ENCODE peak calls at places on chromosome 14, in six cellular contexts. F is H9, G is mesendoderm, P is neuronal stem cell, J is IMR-90, X is H1. Z is an unnamed sample.

GRCh38 chr14:90976076-90976475 is 84.4 kb downstream of the RPS6KA5 start:
- DNase-seq in G (no peak), J (no peak), F (no peak), X (no peak), P (no peak), Z (no peak)

GRCh38 chr14:23441076-23441475 is 5.6 kb upstream of the MYH7 start:
- DNase-seq in X (no peak), P (no peak), F (no peak), G (no peak), J (no peak), Z (no peak)

GRCh38 chr14:75147423-75148071 is 20.7 kb upstream of the NEK9 start:
- DNase-seq in G (peak; percentile 98), F (peak; percentile 75), P (peak; percentile 55), J (peak; percentile 72), X (no peak), Z (peak; percentile 96)

GRCh38 chr14:95895720-95896119 is 19.1 kb downstream of the TUNAR start:
- DNase-seq in G (peak; percentile 83), P (no peak), X (peak; percentile 34), J (no peak), F (peak; percentile 82), Z (no peak)

GRCh38 chr14:33120341-33120740 is 181.7 kb downstream of the NPAS3 start:
- DNase-seq in F (no peak), J (no peak), G (no peak), P (no peak), X (no peak), Z (peak; percentile 92)

GRCh38 chr14:34243401-34243800 is 218.6 kb downstream of the SPTSSA start:
- DNase-seq in F (no peak), P (no peak), X (no peak), G (no peak), J (no peak), Z (no peak)

GRCh38 chr14:49939884-49940510 is 47.1 kb downstream of the ARF6 start:
- DNase-seq in X (no peak), J (no peak), G (no peak), F (no peak), P (no peak), Z (no peak)

GRCh38 chr14:97262336-97262735 is 465.2 kb downstream of the VRK1 start:
- DNase-seq in G (no peak), P (no peak), X (no peak), F (no peak), J (no peak), Z (no peak)

GRCh38 chr14:46048127-46048526 is 603.5 kb downstream of the RPL10L start:
- DNase-seq in F (peak; percentile 76), G (peak; percentile 96), P (peak; percentile 33), X (peak; percentile 56), J (peak; percentile 18), Z (peak; percentile 76)

GRCh38 chr14:39302124-39302810 is 68.6 kb downstream of the MIA2 start:
- DNase-seq in P (no peak), G (no peak), J (no peak), F (no peak), X (no peak), Z (no peak)

GRCh38 chr14:101502761-101503392 is 58.4 kb upstream of the DIO3 start:
- DNase-seq in P (no peak), G (no peak), F (peak; percentile 5), X (no peak), J (no peak), Z (no peak)

GRCh38 chr14:103144085-103144484 is 20.8 kb downstream of the TNFAIP2 start:
- DNase-seq in P (no peak), X (no peak), F (no peak), J (peak; percentile 56), G (no peak), Z (peak; percentile 69)

GRCh38 chr14:81727243-81727642 is 193.6 kb upstream of the SEL1L start:
- DNase-seq in P (no peak), F (no peak), G (no peak), J (no peak), X (no peak), Z (no peak)

GRCh38 chr14:52553002-52553670 is 500 bp downstream of the GPR137C start:
- DNase-seq in P (no peak), X (no peak), F (peak; percentile 56), J (no peak), G (peak; percentile 58), Z (peak; percentile 30)

GRCh38 chr14:56202256-56202655 is 84.0 kb downstream of the PELI2 start:
- DNase-seq in X (no peak), P (no peak), F (no peak), G (peak; percentile 57), J (no peak), Z (no peak)

GRCh38 chr14:59190372-59190771 is 1.9 kb downstream of the DAAM1 start:
- DNase-seq in J (no peak), F (peak; percentile 73), P (peak; percentile 29), X (no peak), G (peak; percentile 80), Z (no peak)

GRCh38 chr14:59189281-59189821 is 884 bp downstream of the DAAM1 start:
- DNase-seq in X (no peak), J (peak; percentile 18), F (peak; percentile 28), P (peak; percentile 17), G (peak; percentile 79), Z (no peak)

GRCh38 chr14:59187802-59188460 is 536 bp upstream of the DAAM1 start:
- DNase-seq in J (no peak), P (no peak), X (no peak), G (peak; percentile 63), F (no peak), Z (no peak)

GRCh38 chr14:59188461-59189280 is at the start of gene DAAM1:
- DNase-seq in G (peak; percentile 100), X (peak; percentile 95), F (peak; percentile 99), J (peak; percentile 98), P (peak; percentile 95), Z (peak; percentile 99)

DNA sequence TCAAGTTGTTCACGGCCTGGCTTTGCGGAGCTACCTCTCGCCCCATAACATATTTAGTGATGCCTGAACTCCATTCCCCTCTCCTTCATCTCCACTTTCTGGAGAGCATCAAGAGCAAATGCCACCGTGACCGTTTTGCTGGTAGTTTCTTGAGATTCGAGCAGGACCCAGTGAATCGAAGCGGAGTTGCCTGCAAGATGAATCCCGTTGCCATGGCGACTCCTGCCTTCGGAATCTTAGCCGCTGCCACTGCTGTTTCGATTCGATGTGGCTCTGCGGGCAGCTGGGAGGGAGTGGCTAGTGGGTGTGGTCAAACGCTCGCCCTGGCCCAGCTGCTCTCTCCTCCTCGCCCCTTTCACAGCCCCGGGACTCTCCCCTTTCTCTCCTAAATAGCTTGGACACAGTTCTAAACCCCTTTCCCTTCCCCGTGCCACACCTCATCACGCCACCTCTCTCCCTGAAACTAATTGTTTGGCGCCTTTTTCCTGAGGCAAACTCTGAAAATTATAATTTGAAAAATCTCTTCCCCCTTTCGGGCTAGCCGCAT is 1.4 kb downstream of the DAAM1 start:
- DNase-seq in F (peak; percentile 94), P (peak; percentile 85), G (peak; percentile 97), J (peak; percentile 91), X (peak; percentile 69), Z (peak; percentile 93)
- H2AK5ac ChIP-seq in F (no peak overlapping the region), P (no peak overlapping the region), G (no peak overlapping the region), J (no peak overlapping the region), X (no peak overlapping the region), Z (no peak overlapping the region)

DNA sequence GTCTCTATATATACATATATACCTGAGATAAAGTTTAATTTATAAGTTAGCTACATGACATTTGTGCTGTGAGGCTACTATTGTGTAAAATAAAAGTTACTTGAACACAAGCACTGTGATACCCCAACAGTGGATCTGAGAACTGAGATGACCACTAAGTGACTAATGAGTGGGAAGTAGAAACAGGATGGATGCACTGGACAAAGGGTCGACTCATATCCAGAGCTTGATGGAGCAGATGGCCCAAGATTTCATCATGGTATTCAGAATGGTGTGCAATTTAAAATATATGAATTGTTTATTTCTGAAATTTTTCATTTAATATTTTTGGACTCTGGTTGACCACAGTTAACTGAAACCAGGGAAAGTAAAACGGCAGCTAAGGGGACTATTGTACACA is 908.6 kb upstream of the MDGA2 start:
- DNase-seq in X (no peak), G (no peak), F (no peak), P (no peak), J (peak; percentile 88), Z (peak; percentile 71)
- H2BK15ac ChIP-seq in X (no peak overlapping the region), G (no peak overlapping the region), F (no peak overlapping the region), P (no peak overlapping the region), J (no peak overlapping the region), Z (no peak overlapping the region)

GRCh38 chr14:24881496-24881895 is 168.5 kb downstream of the STXBP6 start:
- DNase-seq in G (no peak), P (no peak), J (peak; percentile 5), F (no peak), X (no peak), Z (peak; percentile 34)

GRCh38 chr14:24883571-24883970 is 166.4 kb downstream of the STXBP6 start:
- DNase-seq in G (no peak), J (no peak), X (no peak), P (no peak), F (no peak), Z (no peak)

GRCh38 chr14:24879661-24880381 is 170.1 kb downstream of the STXBP6 start:
- DNase-seq in F (no peak), J (no peak), P (no peak), X (no peak), G (no peak), Z (peak; percentile 76)

GRCh38 chr14:24876996-24877395 is 173.0 kb downstream of the STXBP6 start:
- DNase-seq in J (no peak), F (no peak), X (no peak), P (no peak), G (no peak), Z (no peak)

GRCh38 chr14:24880689-24881088 is 169.3 kb downstream of the STXBP6 start:
- DNase-seq in X (no peak), F (no peak), P (no peak), J (peak; percentile 20), G (no peak), Z (peak; percentile 41)
- H3K4me1 ChIP-seq in X (no peaks in the 10 kb centered on the region), F (no peaks in the 10 kb centered on the region), P (peaks cover 6% of the 10 kb centered on the region), J (peaks cover 3% of the 10 kb centered on the region), G (no peaks in the 10 kb centered on the region), Z (no peaks in the 10 kb centered on the region)

DNA sequence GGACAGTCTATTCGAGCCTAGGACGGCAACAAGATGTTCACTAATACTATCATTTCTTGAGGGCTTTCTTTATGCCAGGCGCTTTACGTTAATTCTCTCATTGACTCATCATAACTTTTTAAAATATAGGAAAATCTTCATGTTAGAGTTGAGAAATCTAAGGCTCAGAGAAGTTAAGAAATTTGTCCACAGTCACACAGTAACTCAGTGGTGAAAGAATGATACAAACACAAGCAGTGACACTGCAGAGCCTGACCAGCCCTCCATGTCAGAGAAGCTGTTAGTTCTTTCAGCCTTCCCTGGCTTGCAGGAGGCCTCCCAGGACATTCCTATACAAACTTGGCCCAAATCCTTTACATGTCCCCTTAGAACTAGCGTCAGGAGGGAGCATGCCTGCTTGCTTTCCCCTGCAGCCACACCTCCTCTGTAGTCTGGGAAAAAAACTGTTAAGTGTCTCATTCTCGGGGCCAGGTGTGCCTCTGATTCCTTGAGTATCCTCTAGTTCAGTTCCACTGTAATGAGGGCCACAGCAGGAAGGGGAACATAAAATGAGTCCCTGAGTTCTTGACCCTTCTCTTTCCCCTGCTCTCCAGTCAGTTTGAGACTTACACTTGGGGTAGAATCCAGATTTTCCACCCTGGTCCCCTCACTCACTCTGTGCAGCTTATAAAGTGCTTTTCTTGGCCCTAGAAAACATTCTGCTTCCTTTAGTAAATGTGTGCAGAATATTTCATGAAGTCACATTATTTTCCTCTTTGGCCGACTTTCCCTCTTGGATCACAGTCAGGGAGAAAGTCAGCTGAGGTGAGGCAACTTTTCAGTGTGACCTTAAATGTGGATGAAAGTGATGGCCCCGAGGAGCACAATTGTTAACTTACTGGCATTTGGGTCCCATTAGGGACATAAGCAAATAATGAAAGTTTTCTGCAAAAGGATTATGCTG is 152.2 kb upstream of the HIF1A start:
- DNase-seq in G (no peak), F (no peak), X (no peak), J (no peak), P (no peak), Z (no peak)
- H2AK5ac ChIP-seq in G (no peak overlapping the region), F (no peak overlapping the region), X (no peak overlapping the region), J (peak overlapping the region; percentile 76), P (no peak overlapping the region), Z (no peak overlapping the region)

Z was measured in mesenchymal stem cell.